ENCODE peak calls at places on chromosome 4, in five cellular contexts. J, X, C, Z and K are unnamed samples.
A peak's percentile ranks its signal among the peaks of the same experiment; 100 is the strongest.

GRCh38 chr4:57158762-57159161 is 48.6 kb upstream of the IGFBP7 start:
- DNase-seq in J (no peak), X (no peak), C (no peak), Z (no peak), K (no peak)

GRCh38 chr4:180028682-180029081 is 2214.5 kb upstream of the TENM3 start:
- DNase-seq in J (peak; percentile 6), X (no peak), C (peak; percentile 20), Z (no peak), K (no peak)

GRCh38 chr4:177442623-177443155 is 452 bp upstream of the AGA start:
- DNase-seq in J (no peak), X (no peak), C (peak; percentile 39), Z (no peak), K (no peak)

GRCh38 chr4:106892786-106893185 is 143.3 kb downstream of the DKK2 start:
- DNase-seq in J (no peak), X (peak; percentile 37), C (no peak), Z (no peak), K (no peak)

GRCh38 chr4:83828601-83829000 is 292.7 kb downstream of the GPAT3 start:
- DNase-seq in J (no peak), X (no peak), C (no peak), Z (no peak), K (no peak)

GRCh38 chr4:147096667-147097604 is 151.3 kb upstream of the TTC29 start:
- DNase-seq in J (peak; percentile 41), X (no peak), C (no peak), Z (no peak), K (no peak)

GRCh38 chr4:118757761-118758213 is 72.6 kb downstream of the METTL14 start:
- DNase-seq in J (peak; percentile 70), X (no peak), C (no peak), Z (no peak), K (no peak)

GRCh38 chr4:42398448-42399355 is 1.4 kb downstream of the SHISA3 start:
- DNase-seq in J (peak; percentile 10), X (no peak), C (no peak), Z (no peak), K (no peak)

GRCh38 chr4:88277711-88278025 is 6.7 kb downstream of the PPM1K start:
- DNase-seq in J (no peak), X (no peak), C (no peak), Z (no peak), K (no peak)

GRCh38 chr4:133146574-133147198 is 2.4 kb upstream of the PCDH10 start:
- DNase-seq in J (peak; percentile 44), X (no peak), C (peak; percentile 45), Z (no peak), K (no peak)

GRCh38 chr4:82820689-82821088 is 22.1 kb upstream of the SCD5 start:
- DNase-seq in J (no peak), X (no peak), C (no peak), Z (no peak), K (no peak)

GRCh38 chr4:735583-735982 is 30.0 kb downstream of the PCGF3 start:
- DNase-seq in J (no peak), X (peak; percentile 55), C (no peak), Z (no peak), K (no peak)

GRCh38 chr4:78922207-78922606 is 17.0 kb downstream of the PAQR3 start:
- DNase-seq in J (no peak), X (no peak), C (no peak), Z (no peak), K (no peak)

GRCh38 chr4:2437475-2438215 is 18.9 kb downstream of the CFAP99 start:
- DNase-seq in J (no peak), X (no peak), C (no peak), Z (no peak), K (no peak)

GRCh38 chr4:36494016-36494415 is 212.6 kb downstream of the DTHD1 start:
- DNase-seq in J (no peak), X (no peak), C (no peak), Z (no peak), K (no peak)

GRCh38 chr4:68271851-68272756 is 26.6 kb upstream of the TMPRSS11B start:
- DNase-seq in J (peak; percentile 54), X (no peak), C (no peak), Z (no peak), K (no peak)

GRCh38 chr4:159764343-159764952 is 661.6 kb downstream of the RAPGEF2 start:
- DNase-seq in J (peak; percentile 62), X (no peak), C (no peak), Z (no peak), K (no peak)

GRCh38 chr4:122606364-122607043 is 14.4 kb downstream of the IL21 start:
- DNase-seq in J (no peak), X (no peak), C (no peak), Z (no peak), K (no peak)

GRCh38 chr4:185343726-185344581 is 51.8 kb downstream of the LRP2BP start:
- DNase-seq in J (peak; percentile 13), X (no peak), C (no peak), Z (no peak), K (peak; percentile 58)

GRCh38 chr4:185341377-185341776 is 54.3 kb downstream of the LRP2BP start:
- DNase-seq in J (no peak), X (no peak), C (no peak), Z (no peak), K (no peak)

GRCh38 chr4:185341841-185342240 is 53.9 kb downstream of the LRP2BP start:
- DNase-seq in J (no peak), X (no peak), C (no peak), Z (no peak), K (no peak)

GRCh38 chr4:185335579-185335978 is 60.1 kb downstream of the LRP2BP start:
- DNase-seq in J (no peak), X (no peak), C (no peak), Z (no peak), K (no peak)

GRCh38 chr4:185339941-185340340 is 55.8 kb downstream of the LRP2BP start:
- DNase-seq in J (no peak), X (no peak), C (no peak), Z (no peak), K (no peak)
- H3K4me1 ChIP-seq in J (no peaks in the 10 kb centered on the region), X (no peaks in the 10 kb centered on the region), C (no peaks in the 10 kb centered on the region), Z (no peaks in the 10 kb centered on the region), K (peaks cover 9% of the 10 kb centered on the region)

DNA sequence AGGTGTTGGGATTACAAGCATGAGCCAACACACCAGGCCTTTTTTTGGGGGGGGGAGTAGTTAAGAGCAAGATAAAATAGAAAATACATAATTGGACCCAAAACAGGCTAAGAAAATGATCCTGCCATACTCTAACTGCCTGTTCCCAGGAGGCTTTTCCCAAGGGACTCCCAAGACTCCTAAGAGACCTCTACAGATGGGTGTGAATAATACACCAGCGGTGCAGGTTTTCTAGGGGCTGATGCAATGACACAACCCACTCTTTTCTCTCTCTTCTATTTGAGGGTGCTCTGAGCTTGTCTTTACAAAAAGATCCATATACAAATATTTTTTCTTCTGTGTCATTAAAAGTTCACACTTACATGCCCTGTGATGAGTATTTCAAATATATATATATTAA is 116.9 kb downstream of the RASL11B start:
- DNase-seq in J (no peak), X (no peak), C (no peak), Z (no peak), K (no peak)
- TF ChIP-seq CTCF in J (peak; percentile 17), X (no peak), C (no peak), Z (no peak), K (no peak)

DNA sequence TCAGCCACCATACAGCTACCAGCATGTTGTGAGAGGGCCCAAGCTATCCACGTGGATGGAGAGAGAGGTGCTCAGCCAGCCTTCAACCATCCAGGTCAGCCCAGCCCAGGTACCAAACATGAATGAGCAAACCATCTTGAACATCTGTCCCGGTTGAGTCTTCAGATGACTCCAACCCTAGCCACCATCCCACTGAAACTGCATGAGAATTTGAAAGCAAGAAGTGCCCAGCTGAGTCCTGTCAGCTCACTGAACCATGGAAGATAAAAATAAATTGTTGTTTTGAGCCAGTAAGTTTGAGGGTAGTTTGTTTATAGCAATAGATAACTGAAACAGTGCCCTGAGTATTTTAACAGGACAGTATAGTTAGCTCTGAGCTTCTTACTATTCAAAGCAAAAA is 7.3 kb upstream of the SEL1L3 start:
- DNase-seq in J (no peak), X (no peak), C (no peak), Z (no peak), K (no peak)
- H3K4me1 ChIP-seq in J (peaks cover 4% of the 10 kb centered on the region), X (peaks cover 4% of the 10 kb centered on the region), C (no peaks in the 10 kb centered on the region), Z (no peaks in the 10 kb centered on the region), K (no peaks in the 10 kb centered on the region)

GRCh38 chr4:16785800-16786527 is 112.5 kb downstream of the LDB2 start:
- DNase-seq in J (no peak), X (no peak), C (no peak), Z (no peak), K (no peak)
- TF ChIP-seq CTCF in J (no peak), X (no peak), C (no peak), Z (no peak), K (no peak)

DNA sequence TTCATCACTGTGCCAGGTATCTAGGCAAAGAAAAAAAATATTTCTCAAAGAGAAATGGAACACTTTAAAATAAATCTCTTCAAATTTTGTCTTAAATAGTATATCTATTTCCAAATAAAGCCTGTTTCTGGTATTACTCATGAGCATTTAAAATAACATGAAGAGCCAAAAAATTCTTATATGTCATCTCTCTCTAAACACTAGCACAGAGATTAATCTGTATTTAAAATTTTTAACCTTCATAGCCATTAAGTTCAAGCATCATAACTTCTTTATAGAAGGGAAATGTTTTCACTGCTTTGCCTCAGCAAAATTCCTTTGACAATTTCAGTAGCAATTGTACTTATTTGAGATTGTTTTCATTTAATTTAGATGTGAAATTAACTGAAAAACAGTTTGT is 5.1 kb upstream of the CORIN start:
- DNase-seq in J (no peak), X (no peak), C (no peak), Z (no peak), K (no peak)
- H3K4me1 ChIP-seq in J (no peaks in the 10 kb centered on the region), X (peaks cover 4% of the 10 kb centered on the region), C (no peaks in the 10 kb centered on the region), Z (peaks cover 13% of the 10 kb centered on the region), K (no peaks in the 10 kb centered on the region)

DNA sequence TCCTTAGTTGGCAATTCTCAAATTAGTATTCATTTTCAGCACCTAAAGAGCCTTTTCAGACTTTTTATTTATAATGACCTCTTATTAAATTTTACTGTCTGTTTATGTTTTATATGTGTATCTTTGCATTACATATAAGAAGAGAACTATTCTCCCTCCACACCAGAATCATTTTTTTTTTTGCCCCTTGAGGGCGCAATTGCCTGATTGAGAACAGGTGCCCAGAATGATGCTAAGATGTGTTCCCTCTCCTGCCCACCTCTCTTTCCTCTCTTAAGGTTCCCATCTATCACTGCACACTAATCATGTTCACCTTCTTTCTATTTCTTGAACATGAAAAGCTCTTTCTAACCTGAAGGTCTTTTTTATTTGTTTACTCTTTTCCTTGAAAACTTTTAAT is 44.2 kb upstream of the ADAM29 start:
- DNase-seq in J (no peak), X (no peak), C (peak; percentile 32), Z (no peak), K (no peak)
- TF ChIP-seq CTCF in J (no peak), X (no peak), C (no peak), Z (no peak), K (peak; percentile 15)

GRCh38 chr4:6229671-6230501 is 29.5 kb upstream of the JAKMIP1 start:
- DNase-seq in J (no peak), X (peak; percentile 39), C (no peak), Z (no peak), K (no peak)
- H3K4me1 ChIP-seq in J (no peaks in the 10 kb centered on the region), X (no peaks in the 10 kb centered on the region), C (no peaks in the 10 kb centered on the region), Z (no peaks in the 10 kb centered on the region), K (no peaks in the 10 kb centered on the region)